ENCODE peak calls at places on chromosomes 11 and 22, in nine cellular contexts. J is left lung; I is activated CD4-positive, alpha-beta T cell treated with anti-CD3 and anti-CD28 coated beads, Interleukin-2, amount 50 U/mL, for 48 hours; K is mesenchymal stem cell; H is COR-L47; V is T47D; M is activated CD4-positive, CD25-positive, alpha-beta regulatory T cell treated with anti-CD3 and anti-CD28 coated beads, Interleukin-2, amount 50 U/mL, for 16 hours; T is HEK293T; Q is nephron progenitor cell. Y is an unnamed sample.
A peak's percentile ranks its signal among the peaks of the same experiment; 100 is the strongest.

GRCh38 chr11:46917109-46918086 is 952 bp downstream of the LRP4 start:
- DNase-seq in J (no peak), I (no peak), K (peak; percentile 18), H (no peak), V (no peak), M (no peak), T (no peak), Q (peak; percentile 10), Y (no peak)

GRCh38 chr11:898540-899190 is 11.9 kb downstream of the CHID1 start:
- DNase-seq in J (no peak), I (no peak), K (peak; percentile 14), H (no peak), V (no peak), M (no peak), T (no peak), Q (peak; percentile 48), Y (no peak)

GRCh38 chr22:41347066-41347859 is 34.5 kb upstream of the TEF start:
- DNase-seq in J (no peak), I (no peak), K (no peak), H (no peak), V (no peak), M (no peak), T (no peak), Q (no peak), Y (no peak)

GRCh38 chr11:12075822-12076821 is 34.3 kb upstream of the MICAL2 start:
- DNase-seq in J (no peak), I (no peak), K (peak; percentile 100), H (no peak), V (no peak), M (no peak), T (no peak), Q (no peak), Y (no peak)

GRCh38 chr22:23212061-23213030 is 32.0 kb downstream of the BCR start:
- DNase-seq in J (no peak), I (no peak), K (no peak), H (peak; percentile 53), V (no peak), M (no peak), T (no peak), Q (no peak), Y (no peak)

GRCh38 chr22:45216133-45217003 is 24.3 kb downstream of the KIAA0930 start:
- DNase-seq in J (peak; percentile 31), I (no peak), K (peak; percentile 92), H (no peak), V (no peak), M (no peak), T (no peak), Q (peak; percentile 50), Y (no peak)

GRCh38 chr22:17154971-17155370 is 4.1 kb downstream of the HDHD5 start:
- DNase-seq in J (no peak), I (no peak), K (no peak), H (no peak), V (no peak), M (no peak), T (no peak), Q (no peak), Y (no peak)

GRCh38 chr22:19798825-19799224 is 38.2 kb downstream of the TBX1 start:
- DNase-seq in J (peak; percentile 59), I (no peak), K (no peak), H (no peak), V (no peak), M (no peak), T (no peak), Q (no peak), Y (no peak)

GRCh38 chr22:38240734-38241252 is 32.0 kb downstream of the TMEM184B start:
- DNase-seq in J (no peak), I (no peak), K (peak; percentile 94), H (peak; percentile 33), V (no peak), M (no peak), T (no peak), Q (no peak), Y (peak; percentile 75)

GRCh38 chr11:285894-286220 is 3.1 kb upstream of the PGGHG start:
- DNase-seq in J (peak; percentile 34), I (no peak), K (no peak), H (no peak), V (peak; percentile 1), M (no peak), T (no peak), Q (no peak), Y (no peak)

GRCh38 chr11:120057595-120058581 is 80.0 kb downstream of the TRIM29 start:
- DNase-seq in J (no peak), I (no peak), K (peak; percentile 38), H (no peak), V (no peak), M (no peak), T (no peak), Q (no peak), Y (peak; percentile 89)

GRCh38 chr22:27984001-27984695 is 65.1 kb upstream of the PITPNB start:
- DNase-seq in J (no peak), I (no peak), K (no peak), H (no peak), V (no peak), M (no peak), T (no peak), Q (no peak), Y (no peak)

GRCh38 chr22:46379301-46379930 is 43.9 kb downstream of the TRMU start:
- DNase-seq in J (peak; percentile 62), I (no peak), K (no peak), H (no peak), V (no peak), M (no peak), T (no peak), Q (no peak), Y (no peak)

GRCh38 chr11:131145806-131146205 is 224.6 kb upstream of the NTM start:
- DNase-seq in J (no peak), I (no peak), K (no peak), H (no peak), V (no peak), M (no peak), T (no peak), Q (no peak), Y (no peak)

GRCh38 chr11:4480577-4481539 is 1.6 kb upstream of the OR52K1 start:
- DNase-seq in J (no peak), I (no peak), K (no peak), H (no peak), V (no peak), M (no peak), T (no peak), Q (no peak), Y (no peak)